ENCODE peak calls at places on chromosomes 5 and 9, in six cellular contexts. M is right cardiac atrium, O is heart right ventricle, E is GM23248, H is HCT116, U is PC-3. L is an unnamed sample. For H3K27me3, the result is how much of the 10 kb centered on the place peaks cover.

GRCh38 chr5:179114756-179115155 is 54.6 kb downstream of the ZNF354C start:
- DNase-seq in M (no peak), O (no peak), E (no peak), H (no peak), U (no peak), L (no peak)

GRCh38 chr5:77642915-77643653 is 4.6 kb upstream of the OTP start:
- DNase-seq in M (no peak), O (no peak), E (no peak), H (no peak), U (no peak), L (no peak)

GRCh38 chr5:89850516-89850865 is 559.1 kb downstream of the CETN3 start:
- DNase-seq in M (no peak), O (no peak), E (no peak), H (no peak), U (no peak), L (no peak)

GRCh38 chr9:112863214-112863613 is 27.5 kb downstream of the SLC46A2 start:
- DNase-seq in M (peak), O (peak), E (peak), H (no peak), U (no peak), L (peak)

GRCh38 chr9:92600075-92600741 is 64.4 kb upstream of the ECM2 start:
- DNase-seq in M (no peak), O (no peak), E (no peak), H (no peak), U (no peak), L (no peak)

GRCh38 chr9:113657765-113658564 is 194.4 kb downstream of the RGS3 start:
- DNase-seq in M (peak), O (peak), E (peak), H (peak), U (peak), L (peak)

GRCh38 chr9:82346040-82346439 is 357.5 kb downstream of the SPATA31D1 start:
- DNase-seq in M (no peak), O (no peak), E (no peak), H (no peak), U (no peak), L (no peak)

GRCh38 chr5:65359981-65360380 is 121.7 kb downstream of the ADAMTS6 start:
- DNase-seq in M (no peak), O (no peak), E (peak), H (no peak), U (no peak), L (no peak)

GRCh38 chr5:171874210-171874609 is 88.6 kb downstream of the SMIM23 start:
- DNase-seq in M (no peak), O (no peak), E (peak), H (no peak), U (no peak), L (no peak)

GRCh38 chr5:111551120-111551519 is 38.8 kb upstream of the STARD4 start:
- DNase-seq in M (no peak), O (no peak), E (no peak), H (no peak), U (no peak), L (no peak)

GRCh38 chr5:35830587-35830986 is 26.1 kb upstream of the IL7R start:
- DNase-seq in M (no peak), O (no peak), E (no peak), H (no peak), U (no peak), L (no peak)

GRCh38 chr9:69657269-69657668 is 14.9 kb downstream of the APBA1 start:
- DNase-seq in M (no peak), O (no peak), E (peak), H (no peak), U (no peak), L (no peak)

GRCh38 chr9:81461196-81461595 is 228.2 kb downstream of the TLE1 start:
- DNase-seq in M (no peak), O (no peak), E (no peak), H (no peak), U (no peak), L (no peak)

GRCh38 chr5:82593481-82593880 is 315.3 kb upstream of the RPS23 start:
- DNase-seq in M (no peak), O (no peak), E (peak), H (no peak), U (no peak), L (no peak)

GRCh38 chr9:104682642-104683041 is 11.7 kb upstream of the OR13D1 start:
- DNase-seq in M (no peak), O (no peak), E (peak), H (peak), U (peak), L (peak)

GRCh38 chr9:14830057-14830456 is 80.2 kb downstream of the FREM1 start:
- DNase-seq in M (no peak), O (no peak), E (no peak), H (no peak), U (no peak), L (no peak)

DNA sequence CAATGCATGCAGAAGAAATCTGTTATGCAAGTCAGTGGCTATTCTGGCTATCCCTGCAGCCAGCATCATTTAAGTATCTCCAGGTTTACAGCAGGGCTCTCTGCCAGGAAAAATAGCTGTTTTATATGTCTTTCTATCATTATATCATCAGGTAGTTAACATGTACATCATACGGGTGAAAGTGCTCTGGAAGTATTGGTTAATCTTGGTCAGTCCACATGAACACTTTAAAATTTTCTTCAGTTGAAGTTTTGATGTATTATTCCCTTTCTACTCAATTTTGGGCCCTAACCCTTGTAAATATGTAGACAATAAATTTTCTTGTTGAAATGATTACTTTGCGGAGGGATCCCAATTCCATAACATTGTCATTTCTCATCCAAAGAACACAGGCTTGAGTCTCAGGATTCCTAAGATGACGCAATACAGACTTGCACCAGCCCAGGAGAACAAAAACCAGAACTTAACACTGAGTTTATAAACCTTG is 67.5 kb downstream of the SEMA6A start:
- DNase-seq in M (no peak), O (no peak), E (peak), H (no peak), U (no peak), L (no peak)
- H3K27me3 ChIP-seq in M (under half), O (under half), E (under half), H (under half), U (under half), L (under half)

GRCh38 chr9:93862877-93863545 is 92.1 kb downstream of the BARX1 start:
- DNase-seq in M (no peak), O (no peak), E (no peak), H (no peak), U (no peak), L (no peak)
- H3K27me3 ChIP-seq in M (under half), O (under half), E (under half), H (under half), U (under half), L (under half)

GRCh38 chr9:120324461-120324860 is 255.5 kb downstream of the CDK5RAP2 start:
- DNase-seq in M (no peak), O (no peak), E (no peak), H (no peak), U (no peak), L (no peak)

GRCh38 chr9:120324996-120325642 is 254.8 kb downstream of the CDK5RAP2 start:
- DNase-seq in M (no peak), O (no peak), E (no peak), H (no peak), U (no peak), L (peak)

GRCh38 chr9:120319452-120319851 is 260.5 kb downstream of the CDK5RAP2 start:
- DNase-seq in M (no peak), O (no peak), E (no peak), H (no peak), U (no peak), L (no peak)

GRCh38 chr9:120326076-120326693 is 253.8 kb downstream of the CDK5RAP2 start:
- DNase-seq in M (no peak), O (no peak), E (no peak), H (no peak), U (no peak), L (no peak)

DNA sequence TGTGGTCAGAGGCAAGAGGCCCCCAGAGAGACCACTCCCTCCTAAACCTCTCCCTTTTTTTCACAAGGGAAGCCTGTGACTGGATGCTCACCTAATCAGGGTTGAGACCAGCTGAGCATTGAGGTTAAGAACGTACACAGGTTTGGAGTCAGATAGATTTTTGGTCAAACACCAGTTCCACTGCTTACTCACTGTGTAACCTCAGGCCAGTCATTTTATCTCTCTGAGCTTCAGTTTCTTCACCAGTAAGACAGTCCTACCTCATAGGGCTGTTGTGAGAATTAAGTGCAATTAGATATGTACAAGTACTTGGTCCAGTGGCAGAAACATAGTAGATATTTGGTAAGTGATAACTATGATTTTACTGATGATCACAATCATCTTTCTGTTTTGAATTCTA is 256.8 kb downstream of the CDK5RAP2 start:
- DNase-seq in M (no peak), O (no peak), E (no peak), H (no peak), U (no peak), L (no peak)
- H3K27me3 ChIP-seq in M (under half), O (under half), E (under half), H (under half), U (under half), L (under half)

DNA sequence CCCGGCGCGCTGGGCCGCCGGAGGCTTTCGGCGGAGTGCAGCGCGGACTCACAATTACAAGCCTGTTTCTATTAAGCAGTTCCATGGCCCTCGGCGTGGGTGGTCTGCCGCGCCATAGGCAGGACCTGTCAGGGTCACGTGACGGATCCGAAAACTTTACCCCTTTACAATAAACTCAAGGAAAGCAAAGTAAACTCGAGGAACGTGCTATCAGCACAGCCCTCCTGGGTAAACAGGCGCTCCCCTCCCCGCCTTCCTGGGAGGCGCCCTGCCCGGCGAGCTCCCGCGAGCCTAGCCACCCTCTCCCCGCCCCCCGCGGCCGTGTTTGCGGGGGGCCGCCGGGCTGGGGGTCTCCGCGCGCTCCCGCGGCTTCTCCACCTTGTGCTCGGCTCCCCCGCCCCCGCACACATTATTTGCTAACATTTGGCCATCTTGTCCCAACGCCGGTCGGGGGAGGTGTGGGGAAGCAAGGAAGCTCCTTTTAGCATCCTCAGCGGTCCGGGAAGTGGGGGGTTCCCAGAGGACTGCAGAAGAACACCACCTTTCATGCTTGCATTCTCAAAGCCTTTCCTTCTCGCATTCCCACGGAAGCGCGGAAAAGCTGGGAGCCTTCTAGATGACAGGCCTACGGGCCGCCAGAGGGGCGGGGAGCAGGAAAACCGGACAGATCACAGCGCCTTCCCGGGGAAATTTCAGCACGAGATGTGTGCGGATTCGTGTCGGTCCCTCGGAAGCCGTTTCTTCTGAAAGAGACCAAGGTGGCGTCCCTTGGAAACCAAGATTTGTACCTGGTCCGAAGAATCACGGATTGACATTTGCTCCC is at the start of gene PTCH1:
- DNase-seq in M (peak), O (peak), E (peak), H (no peak), U (peak), L (no peak)
- H3K27me3 ChIP-seq in M (under half), O (under half), E (under half), H (under half), U (under half), L (under half)

DNA sequence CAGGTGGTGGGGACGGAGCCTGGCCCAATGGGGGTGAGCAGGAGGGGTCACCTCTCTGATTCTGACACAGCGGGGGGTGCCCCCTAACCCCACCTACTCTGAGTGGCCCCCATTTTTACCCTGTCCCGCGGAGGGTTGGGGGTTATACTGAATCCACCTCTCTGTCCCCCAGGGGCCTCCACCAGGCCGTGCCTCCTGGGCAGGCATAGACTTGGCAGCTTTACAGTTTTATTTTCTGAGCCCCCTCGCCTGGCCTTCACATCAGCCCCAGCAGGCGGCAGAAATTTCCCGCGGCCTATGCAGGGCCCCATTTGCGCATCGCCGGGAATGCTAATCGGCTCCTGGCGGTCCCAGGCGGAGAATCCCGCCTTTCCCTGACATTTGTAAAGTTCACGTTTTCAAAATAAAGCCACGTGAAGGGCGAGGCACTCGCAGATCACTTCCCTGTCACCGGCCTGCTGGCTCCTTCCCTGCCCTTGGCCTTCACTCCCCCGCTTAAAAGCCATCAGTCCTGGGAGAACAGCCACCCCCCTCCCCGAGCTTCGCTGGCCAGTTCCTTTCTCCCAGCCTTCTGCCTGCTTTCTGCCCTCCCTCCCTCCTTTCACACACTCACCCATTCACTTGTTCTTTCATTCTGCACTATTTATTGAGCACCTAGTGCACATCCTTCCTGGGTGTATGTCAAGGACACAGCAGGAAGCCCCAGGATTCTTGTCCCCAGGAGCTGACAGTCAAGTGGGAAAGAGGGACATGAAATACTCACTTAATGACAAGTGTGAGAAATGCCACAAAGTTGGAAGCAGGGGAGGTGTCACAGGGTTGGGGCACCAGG is 17.5 kb upstream of the LAMC3 start:
- DNase-seq in M (no peak), O (no peak), E (no peak), H (no peak), U (no peak), L (no peak)
- H3K27me3 ChIP-seq in M (under half), O (under half), E (under half), H (under half), U (under half), L (under half)

GRCh38 chr9:88828492-88828974 is 162.7 kb upstream of the S1PR3 start:
- DNase-seq in M (no peak), O (no peak), E (no peak), H (no peak), U (no peak), L (no peak)
- H3K27me3 ChIP-seq in M (under half), O (under half), E (under half), H (under half), U (under half), L (under half)

DNA sequence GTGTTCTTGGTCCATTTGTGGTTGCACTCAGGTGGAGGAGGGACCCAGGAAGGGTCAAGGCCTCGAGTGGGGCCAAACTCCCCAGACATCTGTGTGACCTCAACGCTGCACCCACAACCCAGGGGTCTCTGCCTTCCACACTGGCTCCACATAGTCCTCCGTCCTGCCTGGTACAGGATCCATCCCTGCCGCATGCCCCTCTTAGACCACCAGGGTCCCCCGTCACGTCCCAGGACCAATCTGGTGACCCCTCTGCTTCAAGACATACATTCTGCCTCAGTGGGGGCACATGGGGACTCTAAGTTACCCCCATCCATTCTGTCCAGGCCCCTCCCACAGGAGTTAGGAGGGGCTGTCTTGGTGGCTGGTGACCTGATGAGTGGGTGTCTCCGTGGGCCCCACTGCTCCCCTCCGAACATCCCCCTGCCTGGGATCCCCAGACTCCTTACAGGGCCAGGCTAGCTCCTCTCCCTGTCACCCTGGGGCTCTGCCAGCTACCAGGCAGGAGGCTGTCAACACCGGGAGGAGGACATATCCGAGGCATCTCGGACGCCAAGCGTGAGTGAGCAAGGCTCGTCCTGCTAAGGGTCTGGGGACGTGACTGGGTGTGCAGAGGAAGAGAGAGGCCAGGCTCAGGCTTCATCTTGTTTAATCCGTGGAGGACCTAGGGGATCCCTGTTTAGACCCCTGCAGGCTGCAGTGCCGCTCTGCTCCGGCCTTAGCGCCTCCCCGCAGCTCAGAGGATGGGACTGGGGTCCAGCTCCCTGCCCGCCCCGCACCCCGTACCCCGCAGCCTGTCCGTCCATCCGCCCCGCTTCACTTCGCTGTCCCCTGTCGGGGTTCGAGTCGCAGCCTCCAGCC is 32.3 kb downstream of the TSPAN17 start:
- DNase-seq in M (peak), O (peak), E (peak), H (no peak), U (no peak), L (no peak)
- H3K27me3 ChIP-seq in M (under half), O (under half), E (under half), H (under half), U (under half), L (under half)

DNA sequence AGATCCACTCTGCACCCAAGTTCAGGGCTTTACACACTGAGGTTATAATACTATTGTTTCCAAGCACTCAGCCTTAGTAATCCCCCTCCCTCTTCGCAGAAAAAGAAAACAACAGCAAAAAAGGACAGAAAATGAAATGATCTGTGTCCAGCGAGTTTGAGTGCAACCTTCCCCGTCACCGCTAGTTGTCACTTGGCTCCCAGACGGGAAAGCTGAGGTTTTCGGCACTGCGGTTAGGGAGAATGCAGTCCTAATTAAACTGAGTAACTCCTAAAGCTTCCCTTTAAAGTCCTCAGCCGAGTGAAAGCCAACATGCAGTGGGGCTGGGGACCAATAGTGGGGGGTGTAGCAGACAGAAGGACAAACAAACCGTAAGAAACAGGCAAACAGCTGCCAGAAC is 786 bp downstream of the GLRA1 start:
- DNase-seq in M (no peak), O (no peak), E (peak), H (no peak), U (peak), L (no peak)
- H3K27me3 ChIP-seq in M (under half), O (under half), E (under half), H (under half), U (under half), L (under half)

L was measured in Karpas-422.